ENCODE peak calls at places on chromosomes 6 and 20, in nine cellular contexts. Q, O, D, J, L, A, U, H and E are unnamed samples.

GRCh38 chr20:45867811-45868176 is 10.4 kb downstream of the ZSWIM3 start:
- DNase-seq in D (no peak), J (no peak), A (peak), H (no peak), L (no peak), U (no peak), Q (no peak), O (no peak), E (no peak)

GRCh38 chr6:157462956-157463742 is 82.2 kb downstream of the ZDHHC14 start:
- DNase-seq in D (no peak), O (no peak), H (no peak), U (no peak), L (no peak), J (no peak), A (no peak), Q (no peak), E (no peak)

GRCh38 chr20:52619671-52620070 is 352.5 kb upstream of the TSHZ2 start:
- DNase-seq in L (no peak), Q (no peak), D (no peak), H (no peak), O (no peak), A (no peak), U (no peak), J (no peak), E (no peak)

GRCh38 chr20:19864130-19864529 is 106.1 kb downstream of the RIN2 start:
- DNase-seq in U (no peak), Q (no peak), L (no peak), O (no peak), H (no peak), D (no peak), A (no peak), J (no peak), E (no peak)

GRCh38 chr6:84227044-84227433 is 404 bp downstream of the CEP162 start:
- DNase-seq in J (no peak), U (no peak), O (no peak), H (no peak), A (no peak), D (no peak), Q (no peak), L (no peak), E (no peak)

GRCh38 chr6:28587011-28587745 is 61.5 kb downstream of the GPX5 start:
- DNase-seq in A (peak), J (peak), D (peak), Q (peak), H (no peak), U (no peak), O (peak), L (no peak), E (peak)

GRCh38 chr20:8082999-8083398 is 49.1 kb upstream of the PLCB1 start:
- DNase-seq in Q (no peak), A (no peak), H (no peak), O (peak), L (no peak), D (no peak), J (no peak), U (no peak), E (no peak)

GRCh38 chr6:24766685-24767462 is 7.9 kb upstream of the GMNN start:
- DNase-seq in H (no peak), U (peak), J (peak), D (no peak), Q (peak), A (no peak), O (no peak), L (no peak), E (no peak)

GRCh38 chr6:106562001-106562400 is 67.3 kb downstream of the RTN4IP1 start:
- DNase-seq in J (no peak), D (no peak), L (no peak), H (no peak), A (peak), U (no peak), O (no peak), Q (no peak), E (no peak)

GRCh38 chr6:43702522-43703440 is 15.2 kb upstream of the MRPS18A start:
- DNase-seq in J (no peak), Q (peak), D (no peak), A (peak), L (no peak), O (peak), H (peak), U (peak), E (no peak)